ENCODE peak calls at places on chromosomes 13 and 19, in ten cellular contexts. D is IMR-90, N is ovary, K is lower leg skin, H is stomach, U is endothelial cell of umbilical vein, Z is GM12878, O is H54, T is A549, A is HCT116. W is an unnamed sample.

GRCh38 chr19:47609885-47610545 is 1.1 kb downstream of the BICRA start:
- DNase-seq in D (peak; percentile 26), N (peak; percentile 70), K (peak; percentile 91), H (peak; percentile 59), U (peak; percentile 25), Z (no peak), O (peak; percentile 44), T (peak; percentile 54), A (no peak), W (peak; percentile 90)

GRCh38 chr19:24069907-24070657 is 16.9 kb upstream of the ZNF254 start:
- DNase-seq in D (peak; percentile 47), N (no peak), K (peak; percentile 12), H (no peak), U (no peak), Z (no peak), O (no peak), T (no peak), A (no peak), W (no peak)

GRCh38 chr13:45238945-45239795 is 38.3 kb upstream of the KCTD4 start:
- DNase-seq in D (peak; percentile 62), N (no peak), K (no peak), H (no peak), U (no peak), Z (no peak), O (no peak), T (no peak), A (no peak), W (no peak)

GRCh38 chr19:3580156-3580955 is 4.9 kb upstream of the GIPC3 start:
- DNase-seq in D (peak; percentile 98), N (no peak), K (no peak), H (no peak), U (peak; percentile 69), Z (no peak), O (peak; percentile 94), T (peak; percentile 40), A (no peak), W (no peak)

GRCh38 chr19:15239337-15239949 is 7.2 kb upstream of the EPHX3 start:
- DNase-seq in D (no peak), N (no peak), K (no peak), H (no peak), U (no peak), Z (no peak), O (no peak), T (no peak), A (no peak), W (no peak)

GRCh38 chr13:27372896-27373295 is 51.5 kb upstream of the GTF3A start:
- DNase-seq in D (peak; percentile 16), N (no peak), K (no peak), H (peak; percentile 80), U (no peak), Z (no peak), O (no peak), T (peak; percentile 51), A (no peak), W (no peak)

GRCh38 chr13:47897411-47898050 is 103.5 kb downstream of the SUCLA2 start:
- DNase-seq in D (peak; percentile 36), N (no peak), K (no peak), H (no peak), U (no peak), Z (no peak), O (no peak), T (no peak), A (no peak), W (no peak)

GRCh38 chr13:40613192-40613818 is 53.1 kb downstream of the FOXO1 start:
- DNase-seq in D (no peak), N (no peak), K (no peak), H (peak; percentile 56), U (peak; percentile 70), Z (peak; percentile 64), O (no peak), T (no peak), A (no peak), W (peak; percentile 82)

DNA sequence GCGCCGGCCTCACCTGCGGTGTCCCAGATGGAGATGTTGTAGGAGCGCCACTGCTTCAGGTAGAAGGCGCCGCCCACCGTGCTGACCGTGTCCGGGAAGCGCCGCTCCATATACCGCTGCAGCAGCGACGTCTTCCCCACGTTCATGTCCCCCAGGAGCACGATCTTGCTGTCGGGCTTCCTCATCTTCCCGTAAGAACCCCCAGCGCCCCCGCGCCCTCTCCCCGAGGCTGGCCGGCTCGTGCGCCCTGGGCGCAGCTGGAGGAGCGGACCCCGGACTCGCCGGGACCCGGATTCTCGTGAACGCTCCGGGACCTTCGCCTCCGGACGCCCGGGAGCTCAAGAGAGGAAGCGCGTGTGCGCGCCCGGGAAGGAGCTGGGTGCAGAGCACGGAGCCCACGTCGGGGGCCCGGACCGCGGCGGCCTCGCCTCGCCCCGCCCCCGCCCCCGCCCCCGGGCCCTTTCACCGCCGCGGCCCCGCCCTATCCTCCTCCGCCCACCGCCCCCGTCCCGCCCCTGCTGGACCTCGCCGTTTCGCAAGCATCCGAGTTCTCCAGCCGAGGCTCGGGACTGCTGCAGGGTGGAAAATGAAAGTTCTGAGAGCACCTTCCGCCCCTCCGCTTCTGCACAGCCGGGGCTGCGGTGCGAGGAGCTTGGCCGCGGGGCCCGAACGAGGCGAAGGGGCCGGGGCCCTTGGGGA is at the start of gene RAB20:
- DNase-seq in D (peak; percentile 76), N (peak; percentile 91), K (peak; percentile 97), H (peak; percentile 92), U (peak; percentile 67), Z (no peak), O (peak; percentile 92), T (peak; percentile 50), A (peak; percentile 38), W (peak; percentile 95)
- TF ChIP-seq POLR2A in D (no peak), N (peak; percentile 22), K (no peak), H (peak; percentile 59), U (peak; percentile 32), Z (peak; percentile 61), O (peak; percentile 7), T (no peak), A (peak; percentile 45), W (peak; percentile 75)

GRCh38 chr19:13839193-13839937 is 37.6 kb upstream of the NANOS3 start:
- DNase-seq in D (peak; percentile 84), N (peak; percentile 80), K (peak; percentile 97), H (peak; percentile 89), U (peak; percentile 87), Z (peak; percentile 69), O (no peak), T (peak; percentile 57), A (no peak), W (peak; percentile 98)
- TF ChIP-seq POLR2A in D (peak; percentile 57), N (no peak), K (no peak), H (no peak), U (peak; percentile 77), Z (peak; percentile 77), O (peak; percentile 6), T (no peak), A (no peak), W (peak; percentile 79)

DNA sequence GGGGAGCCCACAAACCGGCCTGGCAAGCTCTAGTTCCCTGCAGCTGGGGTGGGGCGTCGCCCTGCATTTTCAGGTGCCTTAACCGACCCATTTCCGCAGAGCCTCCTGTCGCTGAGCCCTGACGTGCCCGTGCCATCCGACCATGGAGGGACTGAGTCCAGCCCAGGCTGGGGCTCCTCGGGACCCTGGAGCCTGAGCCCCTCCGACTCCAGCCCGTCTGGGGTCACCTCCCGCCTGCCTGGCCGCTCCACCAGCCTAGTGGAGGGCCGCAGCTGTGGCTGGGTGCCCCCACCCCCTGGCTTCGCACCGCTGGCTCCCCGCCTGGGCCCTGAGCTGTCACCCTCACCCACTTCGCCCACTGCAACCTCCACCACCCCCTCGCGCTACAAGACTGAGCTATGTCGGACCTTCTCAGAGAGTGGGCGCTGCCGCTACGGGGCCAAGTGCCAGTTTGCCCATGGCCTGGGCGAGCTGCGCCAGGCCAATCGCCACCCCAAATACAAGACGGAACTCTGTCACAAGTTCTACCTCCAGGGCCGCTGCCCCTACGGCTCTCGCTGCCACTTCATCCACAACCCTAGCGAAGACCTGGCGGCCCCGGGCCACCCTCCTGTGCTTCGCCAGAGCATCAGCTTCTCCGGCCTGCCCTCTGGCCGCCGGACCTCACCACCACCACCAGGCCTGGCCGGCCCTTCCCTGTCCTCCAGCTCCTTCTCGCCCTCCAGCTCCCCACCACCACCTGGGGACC is 1.2 kb downstream of the ZFP36 start:
- DNase-seq in D (no peak), N (peak; percentile 66), K (peak; percentile 94), H (peak; percentile 76), U (no peak), Z (no peak), O (no peak), T (peak; percentile 60), A (no peak), W (peak; percentile 94)
- TF ChIP-seq POLR2A in D (no peak), N (peak; percentile 36), K (no peak), H (peak; percentile 48), U (no peak), Z (peak; percentile 63), O (no peak), T (no peak), A (no peak), W (peak; percentile 35)

GRCh38 chr19:50803633-50804419 is 13.6 kb downstream of the ACP4 start:
- DNase-seq in D (no peak), N (no peak), K (no peak), H (no peak), U (peak; percentile 25), Z (no peak), O (no peak), T (no peak), A (no peak), W (no peak)

GRCh38 chr19:50808856-50809255 is 14.7 kb downstream of the KLK1 start:
- DNase-seq in D (no peak), N (no peak), K (no peak), H (no peak), U (no peak), Z (no peak), O (no peak), T (no peak), A (no peak), W (no peak)

GRCh38 chr19:50801107-50801506 is 10.9 kb downstream of the ACP4 start:
- DNase-seq in D (no peak), N (no peak), K (no peak), H (no peak), U (no peak), Z (no peak), O (no peak), T (no peak), A (no peak), W (no peak)

GRCh38 chr19:50798943-50799851 is 9.0 kb downstream of the ACP4 start:
- DNase-seq in D (no peak), N (no peak), K (no peak), H (no peak), U (no peak), Z (no peak), O (no peak), T (no peak), A (no peak), W (no peak)

DNA sequence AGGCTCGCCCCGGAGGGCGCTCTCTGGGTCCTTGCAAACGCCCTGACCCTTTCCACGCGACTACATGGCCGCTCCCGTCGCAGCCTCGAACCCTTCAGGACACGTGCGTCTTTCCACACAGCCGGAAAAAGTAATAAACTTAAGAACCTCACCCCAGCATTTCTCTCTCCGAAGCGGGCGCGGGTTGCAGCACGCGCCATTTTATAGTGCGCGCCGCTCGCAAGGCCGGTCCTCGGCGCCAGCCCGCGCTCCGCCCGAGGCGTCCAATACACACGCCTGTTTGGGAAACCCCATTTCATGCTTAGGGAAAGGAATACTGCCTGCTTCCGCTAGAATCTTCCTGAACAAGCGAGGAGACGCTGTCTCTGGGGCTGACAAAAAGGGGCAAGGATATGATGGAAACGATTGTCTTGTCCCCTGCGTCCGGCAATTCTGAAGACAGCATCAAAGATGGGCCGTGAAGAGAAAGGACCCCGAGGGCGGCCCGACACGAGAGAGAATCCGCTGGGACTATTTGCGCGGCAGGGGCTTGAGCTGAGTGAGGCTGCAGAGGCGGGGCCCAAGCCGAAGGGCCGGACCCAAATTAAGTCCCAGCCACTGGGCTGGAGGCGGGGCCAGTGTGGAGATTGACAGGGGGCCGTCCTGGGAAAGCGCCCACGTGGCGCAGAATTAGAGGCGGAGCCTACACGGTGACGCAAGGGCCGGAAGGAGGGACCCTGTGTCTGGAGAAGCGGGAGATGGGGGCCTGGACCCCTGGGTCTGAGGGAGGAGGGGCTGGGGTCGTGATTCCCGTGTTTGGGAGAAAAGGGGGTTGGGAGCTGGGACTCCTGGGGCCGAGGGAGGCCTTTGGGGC is 14.4 kb downstream of the ACP4 start:
- DNase-seq in D (peak; percentile 99), N (peak; percentile 100), K (peak; percentile 99), H (peak; percentile 98), U (peak; percentile 98), Z (peak; percentile 91), O (peak; percentile 97), T (peak; percentile 100), A (peak; percentile 98), W (peak; percentile 99)
- TF ChIP-seq POLR2A in D (peak; percentile 99), N (peak; percentile 63), K (no peak), H (no peak), U (peak; percentile 87), Z (peak; percentile 97), O (peak; percentile 84), T (peak; percentile 97), A (peak; percentile 98), W (peak; percentile 12)